ENCODE peak calls at places on chromosomes 11 and 22, in seven cellular contexts. E is endodermal cell; L is IMR-90; O is mucosa of descending colon; Y is heart right ventricle; Z is upper lobe of right lung; Q is naive thymus-derived CD4-positive, alpha-beta T cell. D is an unnamed sample.

GRCh38 chr11:121367434-121367833 is 74.9 kb downstream of the SC5D start:
- DNase-seq in Y (no peak), L (peak; percentile 4), Z (no peak), O (no peak), Q (no peak), E (no peak), D (peak; percentile 59)

GRCh38 chr11:22337571-22338464 is at the start of gene SLC17A6:
- DNase-seq in Q (no peak), L (peak; percentile 8), Z (no peak), E (peak; percentile 85), O (no peak), Y (no peak), D (no peak)

GRCh38 chr11:131924446-131925240 is 554.2 kb downstream of the NTM start:
- DNase-seq in O (no peak), L (peak; percentile 73), Z (no peak), Q (no peak), E (no peak), Y (no peak), D (no peak)

GRCh38 chr11:12376259-12376971 is 956 bp upstream of the PARVA start:
- DNase-seq in Q (no peak), E (no peak), Y (peak; percentile 32), Z (no peak), O (peak; percentile 39), L (peak; percentile 91), D (no peak)

GRCh38 chr11:103789957-103790356 is 246.5 kb upstream of the DDI1 start:
- DNase-seq in O (no peak), L (no peak), Z (no peak), Q (no peak), Y (no peak), E (no peak), D (no peak)

GRCh38 chr22:19460036-19460435 is 12.5 kb upstream of the C22orf39 start:
- DNase-seq in Q (no peak), O (no peak), E (no peak), L (no peak), Z (no peak), Y (no peak), D (no peak)

GRCh38 chr11:224424-224823 is 11.7 kb downstream of the SIRT3 start:
- DNase-seq in Q (no peak), O (no peak), L (no peak), Z (no peak), E (peak; percentile 26), Y (no peak), D (no peak)

GRCh38 chr22:32158712-32159533 is at the start of gene C22orf42:
- DNase-seq in O (no peak), Q (no peak), Y (no peak), L (no peak), Z (no peak), E (peak; percentile 66), D (no peak)

GRCh38 chr11:64745523-64746328 is 1.8 kb upstream of the RASGRP2 start:
- DNase-seq in L (peak; percentile 22), Y (peak; percentile 94), O (peak; percentile 78), E (peak; percentile 89), Q (peak; percentile 64), Z (peak; percentile 88), D (peak; percentile 88)

GRCh38 chr22:31754813-31755212 is 994 bp downstream of the DEPDC5 start:
- DNase-seq in Y (no peak), Z (no peak), Q (no peak), E (no peak), L (no peak), O (no peak), D (no peak)

GRCh38 chr11:134461621-134462020 is 49.6 kb upstream of the B3GAT1 start:
- DNase-seq in Y (no peak), L (no peak), O (no peak), E (no peak), Q (no peak), Z (no peak), D (no peak)

GRCh38 chr11:126231725-126232459 is 20.3 kb downstream of the FAM118B start:
- DNase-seq in Q (no peak), E (no peak), Z (no peak), O (no peak), L (peak; percentile 66), Y (no peak), D (no peak)

GRCh38 chr11:33375688-33376311 is 118.6 kb downstream of the HIPK3 start:
- DNase-seq in Z (no peak), L (peak; percentile 28), Q (no peak), E (peak; percentile 82), Y (no peak), O (no peak), D (no peak)

GRCh38 chr11:113847111-113847510 is 28.3 kb downstream of the USP28 start:
- DNase-seq in Y (no peak), Z (no peak), O (no peak), Q (no peak), E (no peak), L (no peak), D (no peak)

GRCh38 chr11:100753144-100753543 is 66.1 kb downstream of the ARHGAP42 start:
- DNase-seq in E (peak; percentile 87), L (no peak), Y (no peak), Z (no peak), O (no peak), Q (no peak), D (no peak)

GRCh38 chr11:19561011-19561410 is 151.6 kb upstream of the NAV2 start:
- DNase-seq in L (peak; percentile 24), Z (no peak), E (no peak), Q (no peak), Y (no peak), O (no peak), D (no peak)

GRCh38 chr22:19143967-19144400 is 467 bp downstream of the ESS2 start:
- DNase-seq in Z (no peak), O (no peak), Q (no peak), L (peak; percentile 18), E (no peak), Y (no peak), D (peak; percentile 59)

GRCh38 chr11:27253200-27253599 is 109.8 kb downstream of the CCDC34 start:
- DNase-seq in L (no peak), O (no peak), E (no peak), Z (no peak), Y (no peak), Q (no peak), D (no peak)

GRCh38 chr11:63845305-63845704 is 6.4 kb downstream of the MARK2 start:
- DNase-seq in Y (no peak), L (peak; percentile 91), O (no peak), Z (no peak), E (no peak), Q (no peak), D (no peak)

GRCh38 chr22:29308148-29308790 is 1.8 kb downstream of the GAS2L1 start:
- DNase-seq in L (no peak), Z (no peak), O (peak; percentile 54), Q (no peak), Y (peak; percentile 50), E (no peak), D (no peak)
- H3K4me1 ChIP-seq in L (peaks cover 17% of the 10 kb centered on the region), Z (peaks cover 44% of the 10 kb centered on the region), O (peaks cover 57% of the 10 kb centered on the region), Q (peaks cover 3% of the 10 kb centered on the region), Y (peaks cover 67% of the 10 kb centered on the region), E (peaks cover 8% of the 10 kb centered on the region), D (peaks cover 26% of the 10 kb centered on the region)

DNA sequence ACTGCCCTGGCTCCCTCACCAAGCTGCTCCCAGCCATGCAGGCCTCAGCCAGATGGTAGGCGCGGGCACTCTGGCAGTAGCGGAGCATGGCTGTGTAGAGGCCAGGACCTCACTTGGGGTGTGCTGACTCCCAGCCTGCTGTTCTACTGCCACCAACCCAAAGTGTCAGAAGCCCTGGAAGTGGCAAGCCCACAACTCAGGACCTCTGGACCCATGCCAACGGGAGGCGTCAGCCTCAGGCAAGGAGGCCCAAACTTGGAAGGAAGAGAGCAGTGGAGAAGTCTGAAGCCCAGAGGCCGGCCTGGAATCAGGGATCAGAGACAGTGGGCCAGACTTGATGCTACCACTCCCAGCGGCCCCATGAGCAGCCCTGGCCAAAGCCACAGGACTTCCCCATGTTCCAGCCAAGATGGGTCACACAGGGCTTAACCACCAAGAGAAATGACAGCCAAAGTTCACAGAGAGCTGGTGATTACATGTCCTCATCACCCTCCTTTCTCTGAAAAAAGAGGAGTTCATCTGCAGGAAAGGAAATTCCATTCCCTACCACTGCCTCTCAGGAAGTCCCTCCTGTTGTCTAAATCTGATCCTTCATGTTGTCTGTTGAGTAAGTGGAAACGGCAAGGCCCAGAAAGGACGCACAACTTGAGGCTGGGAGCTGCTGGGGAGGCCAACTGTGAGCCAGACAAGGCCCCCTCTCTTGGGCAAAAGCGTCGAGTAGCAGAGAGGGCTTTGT is 4.4 kb downstream of the ARRB1 start:
- DNase-seq in E (no peak), Y (peak; percentile 55), Q (no peak), O (no peak), Z (peak; percentile 75), L (peak; percentile 49), D (no peak)
- H3K4me3 ChIP-seq in E (no peak overlapping the region), Y (no peak overlapping the region), Q (no peak overlapping the region), O (no peak overlapping the region), Z (no peak overlapping the region), L (no peak overlapping the region), D (no peak overlapping the region)

DNA sequence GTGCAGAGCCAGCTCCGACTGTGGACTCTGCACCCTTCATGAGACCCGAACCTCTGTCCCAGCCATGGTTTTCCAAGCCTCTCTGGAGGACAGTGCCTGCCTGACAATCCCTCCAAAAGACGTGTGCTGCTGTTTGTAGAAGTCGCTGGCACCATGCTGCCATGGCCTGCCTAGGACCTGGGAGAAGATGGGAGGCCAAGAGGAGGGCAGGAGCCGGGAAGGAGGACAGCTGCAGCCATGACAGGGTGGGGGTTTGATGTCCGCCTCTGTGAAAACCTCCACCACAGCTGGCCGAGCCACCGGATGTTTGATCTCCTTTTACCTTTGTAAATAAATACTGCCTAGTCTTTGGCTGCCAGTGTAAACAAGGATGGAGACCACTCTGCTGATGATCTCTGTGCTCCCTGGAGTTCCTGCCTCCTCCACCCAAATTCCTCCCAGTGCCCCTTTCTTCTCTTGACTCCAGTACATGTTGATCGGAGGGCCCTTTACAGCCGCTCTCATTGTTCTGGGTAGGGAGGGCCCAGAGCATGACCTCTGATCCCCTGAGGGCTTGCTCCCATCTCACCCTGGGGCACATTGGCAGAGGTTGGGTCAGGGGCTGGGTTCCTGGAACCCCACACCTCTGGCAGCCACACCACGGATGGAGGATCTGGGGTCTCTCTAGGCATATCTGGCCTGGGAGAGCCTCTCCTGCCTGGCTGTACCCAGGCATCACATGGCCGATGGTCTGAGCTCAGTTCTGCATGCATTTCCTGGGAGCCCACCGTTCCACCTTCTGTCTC is 66.9 kb downstream of the BCR start:
- DNase-seq in L (no peak), Z (no peak), Q (no peak), Y (no peak), E (no peak), O (no peak), D (no peak)
- H3K4me1 ChIP-seq in L (peaks cover 23% of the 10 kb centered on the region), Z (peaks cover 13% of the 10 kb centered on the region), Q (peaks cover 44% of the 10 kb centered on the region), Y (peaks cover 36% of the 10 kb centered on the region), E (peaks cover 51% of the 10 kb centered on the region), O (peaks cover 2% of the 10 kb centered on the region), D (peaks cover 86% of the 10 kb centered on the region)

GRCh38 chr11:1858154-1858553 is 5.3 kb downstream of the LSP1 start:
- DNase-seq in Y (no peak), E (no peak), Q (no peak), Z (no peak), L (no peak), O (no peak), D (no peak)

GRCh38 chr11:1857064-1857463 is 4.2 kb downstream of the LSP1 start:
- DNase-seq in Y (no peak), Z (no peak), O (no peak), E (no peak), Q (no peak), L (no peak), D (no peak)

GRCh38 chr11:1860108-1860507 is 7.2 kb downstream of the LSP1 start:
- DNase-seq in Z (no peak), E (no peak), Y (no peak), O (no peak), L (no peak), Q (no peak), D (no peak)

GRCh38 chr11:1856306-1857005 is 3.6 kb downstream of the LSP1 start:
- DNase-seq in Q (no peak), O (no peak), E (no peak), Y (no peak), L (no peak), Z (no peak), D (no peak)

GRCh38 chr11:1858576-1858975 is 5.7 kb downstream of the LSP1 start:
- DNase-seq in O (no peak), Y (no peak), Z (no peak), E (no peak), L (no peak), Q (no peak), D (no peak)
- H3K4me3 ChIP-seq in O (no peak overlapping the region), Y (no peak overlapping the region), Z (no peak overlapping the region), E (no peak overlapping the region), L (no peak overlapping the region), Q (no peak overlapping the region), D (no peak overlapping the region)